ENCODE peak calls at places on chromosomes 1 and 21, in four cellular contexts. N is IMR-90, D is H9, B is H1. S is an unnamed sample.

GRCh38 chr1:26156285-26157038 is 2.4 kb upstream of the FAM110D start:
- DNase-seq in N (no peak), D (peak; percentile 73), B (peak; percentile 76), S (peak; percentile 89)

GRCh38 chr1:34268311-34269042 is 91.8 kb downstream of the C1orf94 start:
- DNase-seq in N (peak; percentile 4), D (no peak), B (peak; percentile 22), S (peak; percentile 7)

GRCh38 chr1:61313906-61314422 is 231.6 kb downstream of the NFIA start:
- DNase-seq in N (no peak), D (no peak), B (no peak), S (peak; percentile 18)

GRCh38 chr1:181257117-181257516 is 168.6 kb downstream of the IER5 start:
- DNase-seq in N (no peak), D (no peak), B (no peak), S (no peak)

GRCh38 chr1:68011786-68012375 is 38.5 kb downstream of the DIRAS3 start:
- DNase-seq in N (peak; percentile 18), D (no peak), B (no peak), S (no peak)

GRCh38 chr1:172146149-172146850 is 274.2 kb upstream of the C1orf105 start:
- DNase-seq in N (peak; percentile 63), D (no peak), B (no peak), S (no peak)

GRCh38 chr1:42779725-42780124 is 5.1 kb upstream of the TMEM269 start:
- DNase-seq in N (no peak), D (no peak), B (no peak), S (no peak)

GRCh38 chr1:152783095-152783494 is 3.0 kb upstream of the LCE1E start:
- DNase-seq in N (no peak), D (no peak), B (no peak), S (no peak)

GRCh38 chr1:246001821-246002220 is 505.3 kb downstream of the SMYD3 start:
- DNase-seq in N (peak; percentile 55), D (no peak), B (no peak), S (no peak)

GRCh38 chr21:45990741-45991605 is 9.4 kb downstream of the COL6A1 start:
- DNase-seq in N (no peak), D (no peak), B (no peak), S (no peak)

GRCh38 chr1:41574842-41575241 is 90.4 kb upstream of the EDN2 start:
- DNase-seq in N (no peak), D (no peak), B (no peak), S (no peak)

GRCh38 chr1:209202826-209203439 is 380.6 kb upstream of the CAMK1G start:
- DNase-seq in N (peak; percentile 64), D (no peak), B (no peak), S (peak; percentile 62)
- H4K5ac ChIP-seq in N (no peak overlapping the region), D (no peak overlapping the region), B (no peak overlapping the region), S (no peak overlapping the region)

DNA sequence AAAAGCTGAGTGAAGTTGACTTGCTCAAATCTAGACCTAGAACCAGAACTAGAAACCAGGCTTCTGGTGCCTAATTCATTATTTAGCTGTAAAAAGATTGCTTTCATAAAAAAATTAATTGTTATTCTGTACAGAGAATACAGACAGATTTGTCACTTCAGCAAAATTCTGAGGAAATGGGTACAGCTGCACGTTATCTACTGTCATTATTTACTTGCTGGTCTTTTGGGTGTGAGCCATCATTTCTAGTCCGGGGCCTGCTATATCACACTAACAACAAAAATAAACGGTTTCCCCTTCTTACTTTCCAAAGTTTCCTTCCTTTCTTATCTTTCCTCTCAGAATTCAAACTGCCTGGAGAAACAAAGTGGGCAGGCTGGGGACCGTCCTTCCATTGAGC is 68.3 kb downstream of the PTGER3 start:
- DNase-seq in N (no peak), D (no peak), B (no peak), S (no peak)
- H4K5ac ChIP-seq in N (no peak overlapping the region), D (no peak overlapping the region), B (no peak overlapping the region), S (no peak overlapping the region)

DNA sequence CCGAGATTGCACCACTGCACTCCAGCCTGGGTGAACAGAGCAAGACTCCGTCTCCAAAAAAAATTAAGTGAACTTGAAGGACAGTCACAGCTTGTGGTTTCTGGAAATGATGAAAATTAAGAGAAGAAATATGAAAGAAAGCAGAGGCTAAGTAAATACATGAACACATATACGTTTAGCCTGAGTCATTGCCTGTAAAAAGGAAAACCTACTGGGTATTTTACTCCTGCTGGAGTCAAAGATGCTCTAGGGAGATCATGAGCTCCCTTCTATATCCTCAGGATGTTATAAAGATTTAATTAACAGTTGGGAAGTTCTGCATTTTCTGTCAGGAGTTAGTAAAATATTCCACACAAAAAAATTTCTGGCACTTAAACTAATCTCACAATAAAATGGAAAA is 43.5 kb upstream of the TTC39A start:
- DNase-seq in N (peak; percentile 5), D (no peak), B (no peak), S (no peak)
- H4K5ac ChIP-seq in N (no peak overlapping the region), D (no peak overlapping the region), B (no peak overlapping the region), S (no peak overlapping the region)

GRCh38 chr1:176033879-176034278 is 173.2 kb downstream of the COP1 start:
- DNase-seq in N (peak; percentile 36), D (no peak), B (no peak), S (no peak)
- H4K5ac ChIP-seq in N (peak overlapping the region; percentile 68), D (no peak overlapping the region), B (no peak overlapping the region), S (no peak overlapping the region)

DNA sequence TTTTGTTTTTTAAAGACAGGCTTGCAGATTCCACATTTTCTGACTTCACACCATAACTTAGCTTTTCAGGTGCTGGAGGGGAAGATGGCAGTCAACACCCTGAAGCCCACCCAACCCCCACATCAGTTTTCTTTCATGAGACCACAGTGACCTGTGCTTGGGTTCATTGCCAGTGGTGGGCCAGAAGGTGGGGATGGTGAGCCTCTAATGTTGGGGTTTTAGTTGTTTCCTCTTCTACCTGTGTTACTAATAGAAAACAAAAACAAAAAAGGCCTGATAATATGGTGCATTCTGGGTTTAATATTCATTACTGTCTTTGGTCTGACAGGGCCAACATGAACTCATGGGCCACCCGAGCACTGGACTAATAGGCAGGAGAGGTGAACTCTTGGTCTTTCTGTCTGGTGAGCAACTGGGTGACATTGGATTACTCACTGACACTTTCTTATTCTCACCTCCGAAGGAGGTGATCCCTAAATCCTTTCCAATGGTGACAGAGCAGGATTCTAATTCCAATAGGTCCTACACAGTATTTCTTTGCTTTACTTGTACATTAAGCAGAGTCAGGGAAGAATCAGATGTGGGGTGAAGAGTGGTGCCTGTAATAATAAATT is 132.8 kb downstream of the CLIC6 start:
- DNase-seq in N (no peak), D (peak; percentile 59), B (no peak), S (peak; percentile 68)
- H4K5ac ChIP-seq in N (no peak overlapping the region), D (no peak overlapping the region), B (no peak overlapping the region), S (no peak overlapping the region)

DNA sequence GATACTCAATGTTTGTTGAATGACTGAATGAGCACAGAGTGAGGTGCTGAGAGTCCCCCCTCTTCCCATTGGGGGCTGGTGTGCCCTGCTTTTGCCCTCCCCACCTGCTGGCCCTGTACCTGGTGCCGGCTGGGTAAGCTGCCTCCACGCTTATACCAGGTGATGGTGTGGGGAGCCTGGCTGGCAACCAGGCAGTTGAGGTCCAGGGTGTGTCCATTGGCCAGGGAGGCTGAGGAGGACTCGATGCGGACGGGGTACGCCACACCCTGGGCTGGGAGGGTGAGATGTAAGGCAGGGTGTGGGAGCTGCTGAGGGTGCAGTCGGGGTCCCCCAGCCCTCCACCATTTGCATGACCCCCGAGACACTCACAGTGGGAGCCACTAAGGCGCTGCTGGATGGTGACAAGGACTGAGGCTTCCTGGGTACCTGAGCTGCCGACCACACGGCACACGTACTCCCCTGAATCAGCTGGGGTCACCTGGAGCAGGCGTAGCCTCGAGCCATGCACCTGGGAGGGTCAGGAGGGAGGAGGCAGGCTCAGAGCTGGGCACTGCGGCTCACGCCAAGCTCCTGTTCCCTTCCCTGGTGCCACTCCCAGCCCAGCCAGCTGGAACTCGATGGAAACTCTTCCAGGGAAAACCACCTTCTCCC is 36.6 kb downstream of the LDLRAD2 start:
- DNase-seq in N (no peak), D (no peak), B (no peak), S (no peak)
- H4K5ac ChIP-seq in N (no peak overlapping the region), D (no peak overlapping the region), B (no peak overlapping the region), S (no peak overlapping the region)

DNA sequence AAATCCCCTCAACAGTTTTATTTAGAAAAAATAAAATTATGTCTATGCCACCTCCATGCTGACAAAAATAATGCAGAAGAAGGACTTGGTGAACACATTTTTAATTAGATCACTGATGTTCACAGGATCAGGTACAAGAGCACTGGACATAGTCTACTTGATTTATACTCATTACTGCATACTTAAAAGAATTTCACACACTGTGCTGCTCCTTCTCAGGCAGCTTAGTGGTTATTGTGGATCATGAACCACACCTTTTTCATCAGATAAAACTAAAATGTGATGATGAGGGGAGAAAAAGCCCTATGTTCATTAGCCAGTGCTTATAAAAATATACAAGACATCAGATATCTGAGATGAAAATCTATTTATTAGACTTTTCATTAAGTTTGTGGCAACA is 103.3 kb upstream of the DPH5 start:
- DNase-seq in N (no peak), D (no peak), B (no peak), S (no peak)
- H4K5ac ChIP-seq in N (no peak overlapping the region), D (no peak overlapping the region), B (no peak overlapping the region), S (no peak overlapping the region)

GRCh38 chr1:48471603-48472576 is at the start of gene SPATA6:
- DNase-seq in N (peak; percentile 91), D (peak; percentile 98), B (peak; percentile 97), S (peak; percentile 98)

GRCh38 chr1:48470506-48470905 is 1.5 kb downstream of the SPATA6 start:
- DNase-seq in N (no peak), D (peak; percentile 50), B (peak; percentile 44), S (peak; percentile 58)

GRCh38 chr1:48472747-48473146 is 743 bp upstream of the SPATA6 start:
- DNase-seq in N (no peak), D (no peak), B (no peak), S (no peak)

GRCh38 chr1:48469616-48470500 is 2.1 kb downstream of the SPATA6 start:
- DNase-seq in N (peak; percentile 74), D (no peak), B (no peak), S (peak; percentile 11)

DNA sequence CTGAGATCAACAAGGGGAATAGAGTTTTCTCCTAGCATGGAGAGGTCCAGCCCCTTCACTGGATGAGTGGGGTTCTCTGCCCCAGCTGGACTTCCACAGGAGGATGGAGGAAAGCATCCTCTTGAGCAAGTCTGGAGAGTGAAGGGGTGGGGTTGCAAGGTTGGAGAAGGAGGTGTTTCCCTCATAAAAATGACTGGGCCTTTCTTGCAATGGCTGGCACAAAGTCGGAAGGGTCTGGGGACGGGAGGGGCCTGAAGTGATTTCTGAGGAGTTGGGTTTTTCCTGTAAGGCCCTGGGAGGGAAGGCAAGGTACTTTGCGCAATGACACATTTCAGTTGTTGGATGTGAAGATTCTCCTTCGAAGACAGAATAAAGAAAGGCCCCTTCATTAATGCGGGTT is 901 bp downstream of the SPATA6 start:
- DNase-seq in N (no peak), D (no peak), B (peak; percentile 45), S (peak; percentile 48)
- H4K5ac ChIP-seq in N (no peak overlapping the region), D (no peak overlapping the region), B (no peak overlapping the region), S (peak overlapping the region; percentile 1)